ENCODE peak calls at places on chromosomes 11 and 22, in four cellular contexts. One of them, this sample, is unnamed.
A peak's percentile ranks its signal among the peaks of the same experiment; 100 is the strongest.

GRCh38 chr11:93032580-93032979 is 63.1 kb downstream of the MTNR1B start:
- DNase-seq in CD8-positive, alpha-beta T cell: no peak
- DNase-seq in astrocyte of the spinal cord: peak; percentile 38
- DNase-seq in nephron progenitor cell: no peak
- DNase-seq in this sample: no peak

GRCh38 chr11:46050652-46051051 is 70.6 kb downstream of the PHF21A start:
- DNase-seq in CD8-positive, alpha-beta T cell: no peak
- DNase-seq in astrocyte of the spinal cord: no peak
- DNase-seq in nephron progenitor cell: no peak
- DNase-seq in this sample: no peak

GRCh38 chr11:33258631-33259184 is 1.5 kb downstream of the HIPK3 start:
- DNase-seq in CD8-positive, alpha-beta T cell: no peak
- DNase-seq in astrocyte of the spinal cord: peak; percentile 72
- DNase-seq in nephron progenitor cell: no peak
- DNase-seq in this sample: no peak

GRCh38 chr11:129376658-129377341 is 1.2 kb downstream of the BARX2 start:
- DNase-seq in CD8-positive, alpha-beta T cell: no peak
- DNase-seq in astrocyte of the spinal cord: no peak
- DNase-seq in nephron progenitor cell: no peak
- DNase-seq in this sample: no peak

GRCh38 chr11:3929232-3929631 is 73.8 kb downstream of the STIM1 start:
- DNase-seq in CD8-positive, alpha-beta T cell: no peak
- DNase-seq in astrocyte of the spinal cord: no peak
- DNase-seq in nephron progenitor cell: no peak
- DNase-seq in this sample: no peak

GRCh38 chr11:70871881-70872280 is 380.5 kb downstream of the SHANK2 start:
- DNase-seq in CD8-positive, alpha-beta T cell: no peak
- DNase-seq in astrocyte of the spinal cord: no peak
- DNase-seq in nephron progenitor cell: no peak
- DNase-seq in this sample: no peak

GRCh38 chr11:3803726-3804510 is 4.4 kb upstream of the PGAP2 start:
- DNase-seq in CD8-positive, alpha-beta T cell: no peak
- DNase-seq in astrocyte of the spinal cord: no peak
- DNase-seq in nephron progenitor cell: no peak
- DNase-seq in this sample: no peak

GRCh38 chr11:90124946-90125345 is 9.5 kb upstream of the NAALAD2 start:
- DNase-seq in CD8-positive, alpha-beta T cell: no peak
- DNase-seq in astrocyte of the spinal cord: no peak
- DNase-seq in nephron progenitor cell: no peak
- DNase-seq in this sample: no peak

GRCh38 chr11:120079750-120080610 is 57.9 kb downstream of the TRIM29 start:
- DNase-seq in CD8-positive, alpha-beta T cell: peak; percentile 32
- DNase-seq in astrocyte of the spinal cord: no peak
- DNase-seq in nephron progenitor cell: no peak
- DNase-seq in this sample: no peak

GRCh38 chr11:70942593-70942992 is 309.8 kb downstream of the SHANK2 start:
- DNase-seq in CD8-positive, alpha-beta T cell: no peak
- DNase-seq in astrocyte of the spinal cord: no peak
- DNase-seq in nephron progenitor cell: peak; percentile 25
- DNase-seq in this sample: no peak

GRCh38 chr11:109698237-109698636 is 276.2 kb downstream of the C11orf87 start:
- DNase-seq in CD8-positive, alpha-beta T cell: no peak
- DNase-seq in astrocyte of the spinal cord: no peak
- DNase-seq in nephron progenitor cell: no peak
- DNase-seq in this sample: no peak

GRCh38 chr22:35622132-35622913 is 5.2 kb upstream of the MB start:
- DNase-seq in CD8-positive, alpha-beta T cell: no peak
- DNase-seq in astrocyte of the spinal cord: no peak
- DNase-seq in nephron progenitor cell: peak; percentile 46
- DNase-seq in this sample: no peak

GRCh38 chr11:108647701-108648527 is 17.0 kb upstream of the DDX10 start:
- DNase-seq in CD8-positive, alpha-beta T cell: peak; percentile 64
- DNase-seq in astrocyte of the spinal cord: peak; percentile 85
- DNase-seq in nephron progenitor cell: peak; percentile 61
- DNase-seq in this sample: no peak

GRCh38 chr22:31308181-31308580 is 15.9 kb upstream of the PIK3IP1 start:
- DNase-seq in CD8-positive, alpha-beta T cell: no peak
- DNase-seq in astrocyte of the spinal cord: no peak
- DNase-seq in nephron progenitor cell: no peak
- DNase-seq in this sample: no peak

DNA sequence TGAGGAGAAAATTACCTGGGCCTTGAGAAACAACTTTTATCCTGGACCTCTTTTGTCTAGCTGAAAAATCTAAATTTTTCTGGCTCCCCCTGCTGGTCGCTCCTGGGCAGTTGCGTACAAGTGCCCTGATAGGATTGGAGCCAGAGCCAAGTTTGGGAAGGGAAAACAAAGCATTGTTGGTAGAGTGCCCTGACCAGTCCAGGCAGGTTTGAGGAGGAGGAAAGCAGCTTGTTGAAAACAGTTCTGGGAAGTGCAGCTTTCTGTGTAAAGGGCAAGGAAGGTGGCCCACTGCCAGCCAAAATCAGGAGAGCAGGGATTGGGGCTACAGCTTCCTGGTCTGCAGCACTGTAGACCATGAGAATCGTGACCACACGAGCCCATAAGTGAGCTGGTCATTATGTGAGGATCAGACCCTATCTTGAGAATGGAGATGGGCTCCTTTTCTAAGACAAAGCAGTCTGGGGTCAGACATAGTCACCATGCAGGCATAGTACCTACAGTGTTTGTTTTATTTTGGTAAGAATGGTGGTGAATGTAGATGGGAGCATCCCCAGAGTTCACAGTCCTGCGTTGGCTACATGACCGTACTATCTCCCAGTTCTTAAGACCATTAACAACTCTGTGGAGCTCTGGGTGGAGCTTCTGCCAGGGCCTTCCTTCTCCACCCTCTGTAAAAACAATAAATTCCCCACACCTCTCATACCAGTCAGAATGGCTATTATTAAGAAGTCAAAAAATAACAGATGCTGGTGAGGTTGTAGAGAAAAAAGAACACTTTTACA is 21.3 kb upstream of the PIK3IP1 start:
- DNase-seq in CD8-positive, alpha-beta T cell: peak; percentile 76
- DNase-seq in astrocyte of the spinal cord: peak; percentile 67
- DNase-seq in nephron progenitor cell: peak; percentile 70
- DNase-seq in this sample: peak; percentile 58
- TF ChIP-seq CTCF in CD8-positive, alpha-beta T cell: peak; percentile 82
- TF ChIP-seq CTCF in astrocyte of the spinal cord: peak; percentile 95
- TF ChIP-seq CTCF in nephron progenitor cell: peak; percentile 75
- TF ChIP-seq CTCF in this sample: peak; percentile 83

DNA sequence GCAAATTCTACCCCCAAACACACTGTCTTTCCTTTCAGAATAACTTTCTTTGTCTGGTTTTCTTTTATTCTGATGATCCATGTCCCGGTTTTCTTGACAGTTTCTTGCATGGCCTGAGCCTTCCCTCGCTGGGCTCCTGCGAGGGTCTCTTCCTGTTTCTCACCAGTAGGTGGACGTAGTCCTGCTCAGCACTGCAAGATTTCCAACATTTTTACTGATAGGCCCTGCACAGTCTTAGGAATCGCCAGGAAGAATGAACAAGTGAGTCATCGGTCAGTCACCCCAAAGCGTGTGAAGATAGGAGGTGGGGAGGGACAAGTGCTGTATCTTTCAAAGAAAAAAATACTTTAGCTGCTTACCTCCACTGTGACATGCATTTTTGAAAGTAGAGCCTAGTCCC is 16.9 kb upstream of the KIRREL3 start:
- DNase-seq in CD8-positive, alpha-beta T cell: no peak
- DNase-seq in astrocyte of the spinal cord: peak; percentile 63
- DNase-seq in nephron progenitor cell: peak; percentile 35
- DNase-seq in this sample: no peak
- TF ChIP-seq CTCF in CD8-positive, alpha-beta T cell: no peak
- TF ChIP-seq CTCF in astrocyte of the spinal cord: peak; percentile 70
- TF ChIP-seq CTCF in nephron progenitor cell: peak; percentile 61
- TF ChIP-seq CTCF in this sample: no peak

GRCh38 chr11:69362315-69362714 is 68.4 kb downstream of the MYEOV start:
- DNase-seq in CD8-positive, alpha-beta T cell: peak; percentile 7
- DNase-seq in astrocyte of the spinal cord: no peak
- DNase-seq in nephron progenitor cell: no peak
- DNase-seq in this sample: no peak
- TF ChIP-seq CTCF in CD8-positive, alpha-beta T cell: no peak
- TF ChIP-seq CTCF in astrocyte of the spinal cord: no peak
- TF ChIP-seq CTCF in nephron progenitor cell: no peak
- TF ChIP-seq CTCF in this sample: no peak

DNA sequence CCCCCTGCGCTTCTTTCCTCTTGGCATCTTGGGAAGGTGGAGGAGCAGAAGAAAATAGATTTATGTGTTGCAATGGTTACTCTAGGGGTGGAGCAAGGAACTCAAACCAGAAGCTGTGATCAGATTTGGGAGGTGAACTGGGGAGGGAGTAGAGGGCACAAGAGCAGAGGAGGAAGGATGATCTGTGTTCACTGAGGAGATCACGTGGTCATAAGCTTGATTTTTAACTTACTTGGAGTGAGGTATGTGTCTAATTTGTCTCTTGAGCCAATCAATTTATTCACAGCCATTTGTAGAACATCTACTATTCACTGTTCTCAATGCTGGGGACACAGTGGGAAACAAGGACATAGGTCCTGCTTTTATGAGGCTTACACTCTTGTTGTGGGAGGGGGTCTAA is 24.8 kb upstream of the CD82 start:
- DNase-seq in CD8-positive, alpha-beta T cell: no peak
- DNase-seq in astrocyte of the spinal cord: no peak
- DNase-seq in nephron progenitor cell: no peak
- DNase-seq in this sample: no peak
- TF ChIP-seq CTCF in CD8-positive, alpha-beta T cell: no peak
- TF ChIP-seq CTCF in astrocyte of the spinal cord: no peak
- TF ChIP-seq CTCF in nephron progenitor cell: no peak
- TF ChIP-seq CTCF in this sample: no peak

GRCh38 chr11:131392528-131393255 is 22.3 kb downstream of the NTM start:
- DNase-seq in CD8-positive, alpha-beta T cell: no peak
- DNase-seq in astrocyte of the spinal cord: peak; percentile 2
- DNase-seq in nephron progenitor cell: no peak
- DNase-seq in this sample: no peak
- TF ChIP-seq CTCF in CD8-positive, alpha-beta T cell: no peak
- TF ChIP-seq CTCF in astrocyte of the spinal cord: peak; percentile 27
- TF ChIP-seq CTCF in nephron progenitor cell: no peak
- TF ChIP-seq CTCF in this sample: no peak

This sample was measured in GM13977.